ENCODE peak calls at places on chromosomes 16 and 17, in ten cellular contexts. L is NCI-H1105; X is CD8-positive, alpha-beta T cell; U is hypothalamus; V is stimulated activated CD8-positive, alpha-beta memory T cell treated with anti-CD3 and anti-CD28 coated beads, Interleukin-2, amount 100 ng/mL, for 1 hour; G is activated T-cell treated with anti-CD3 and anti-CD28 coated beads for 24 hours; D is pancreas; B is foreskin fibroblast; S is GM13977; A is AG10803. I is an unnamed sample.

GRCh38 chr16:10338426-10338825 is 47.4 kb upstream of the ATF7IP2 start:
- DNase-seq in L (no peak), X (no peak), U (no peak), V (no peak), G (no peak), D (no peak), B (peak; percentile 2), S (no peak), A (no peak), I (no peak)

GRCh38 chr17:82888583-82889495 is 49.0 kb upstream of the ZNF750 start:
- DNase-seq in L (no peak), X (no peak), U (no peak), V (no peak), G (no peak), D (peak; percentile 92), B (no peak), S (no peak), A (no peak), I (no peak)

GRCh38 chr17:16352303-16352837 is 899 bp downstream of the CENPV start:
- DNase-seq in L (peak; percentile 83), X (peak; percentile 24), U (peak; percentile 23), V (no peak), G (peak; percentile 10), D (peak; percentile 46), B (peak; percentile 70), S (peak; percentile 46), A (peak; percentile 16), I (no peak)

GRCh38 chr17:70168979-70169706 is at the start of gene KCNJ2:
- DNase-seq in L (peak; percentile 70), X (no peak), U (peak; percentile 89), V (peak; percentile 1), G (peak; percentile 27), D (peak; percentile 91), B (peak; percentile 97), S (peak; percentile 88), A (peak; percentile 76), I (peak; percentile 36)

GRCh38 chr17:42744283-42744805 is 496 bp downstream of the EZH1 start:
- DNase-seq in L (peak; percentile 59), X (peak; percentile 68), U (peak; percentile 57), V (peak; percentile 36), G (peak; percentile 59), D (peak; percentile 84), B (peak; percentile 83), S (peak; percentile 76), A (peak; percentile 56), I (peak; percentile 57)

GRCh38 chr17:7225711-7226331 is 6.1 kb downstream of the ACADVL start:
- DNase-seq in L (no peak), X (no peak), U (no peak), V (no peak), G (no peak), D (peak; percentile 51), B (no peak), S (no peak), A (no peak), I (no peak)

GRCh38 chr16:79874391-79874790 is 273.9 kb upstream of the MAF start:
- DNase-seq in L (no peak), X (no peak), U (no peak), V (no peak), G (no peak), D (no peak), B (no peak), S (no peak), A (no peak), I (no peak)

GRCh38 chr17:60615108-60615507 is 15.1 kb downstream of the PPM1D start:
- DNase-seq in L (no peak), X (no peak), U (no peak), V (no peak), G (no peak), D (no peak), B (no peak), S (no peak), A (no peak), I (no peak)

GRCh38 chr17:79335456-79335855 is 260.8 kb downstream of the ENGASE start:
- DNase-seq in L (no peak), X (no peak), U (no peak), V (no peak), G (no peak), D (no peak), B (no peak), S (no peak), A (no peak), I (no peak)

GRCh38 chr16:11742041-11742535 is 569 bp downstream of the TXNDC11 start:
- DNase-seq in L (no peak), X (peak; percentile 44), U (no peak), V (no peak), G (no peak), D (peak; percentile 78), B (peak; percentile 37), S (peak; percentile 50), A (no peak), I (no peak)

GRCh38 chr17:4641297-4642195 is at the start of gene ALOX15:
- DNase-seq in L (no peak), X (no peak), U (no peak), V (no peak), G (no peak), D (no peak), B (no peak), S (no peak), A (no peak), I (no peak)

GRCh38 chr16:90054554-90054953 is 22.6 kb downstream of the PRDM7 start:
- DNase-seq in L (no peak), X (no peak), U (no peak), V (no peak), G (no peak), D (no peak), B (no peak), S (no peak), A (no peak), I (no peak)

GRCh38 chr16:49352923-49353322 is 20.7 kb upstream of the C16orf78 start:
- DNase-seq in L (no peak), X (no peak), U (no peak), V (no peak), G (no peak), D (no peak), B (no peak), S (no peak), A (peak; percentile 6), I (no peak)

GRCh38 chr17:46782250-46782953 is 36.1 kb downstream of the WNT3 start:
- DNase-seq in L (no peak), X (no peak), U (no peak), V (no peak), G (no peak), D (peak; percentile 74), B (peak; percentile 60), S (peak; percentile 63), A (no peak), I (no peak)

GRCh38 chr16:58500329-58501241 is 642 bp downstream of the NDRG4 start:
- DNase-seq in L (peak; percentile 11), X (peak; percentile 20), U (no peak), V (no peak), G (no peak), D (peak; percentile 42), B (peak; percentile 22), S (no peak), A (no peak), I (no peak)

GRCh38 chr16:30844671-30845449 is 49.0 kb downstream of the BCL7C start:
- DNase-seq in L (peak; percentile 59), X (peak; percentile 84), U (peak; percentile 80), V (peak; percentile 49), G (peak; percentile 75), D (peak; percentile 60), B (peak; percentile 95), S (peak; percentile 89), A (peak; percentile 90), I (peak; percentile 79)

GRCh38 chr16:14347706-14348105 is 276.6 kb downstream of the MRTFB start:
- DNase-seq in L (no peak), X (no peak), U (no peak), V (no peak), G (no peak), D (no peak), B (no peak), S (no peak), A (no peak), I (no peak)

GRCh38 chr16:77584205-77584859 is 138.0 kb upstream of the NUDT7 start:
- DNase-seq in L (no peak), X (peak; percentile 24), U (peak; percentile 40), V (no peak), G (peak; percentile 16), D (no peak), B (peak; percentile 81), S (peak; percentile 57), A (peak; percentile 74), I (no peak)

GRCh38 chr17:45915263-45915662 is 20.9 kb downstream of the MAPT start:
- DNase-seq in L (no peak), X (no peak), U (no peak), V (no peak), G (no peak), D (no peak), B (no peak), S (no peak), A (no peak), I (no peak)

GRCh38 chr16:79358188-79358587 is 242.3 kb downstream of the MAF start:
- DNase-seq in L (no peak), X (no peak), U (no peak), V (no peak), G (no peak), D (no peak), B (no peak), S (no peak), A (no peak), I (no peak)

GRCh38 chr16:83187404-83187803 is 560.6 kb downstream of the CDH13 start:
- DNase-seq in L (no peak), X (no peak), U (no peak), V (no peak), G (peak; percentile 2), D (no peak), B (peak; percentile 49), S (peak; percentile 8), A (peak; percentile 62), I (no peak)

GRCh38 chr16:71448274-71448866 is 6.5 kb upstream of the TLE7 start:
- DNase-seq in L (no peak), X (no peak), U (no peak), V (no peak), G (no peak), D (no peak), B (no peak), S (no peak), A (no peak), I (no peak)

GRCh38 chr16:71526111-71526998 is at the start of gene CHST4:
- DNase-seq in L (no peak), X (no peak), U (no peak), V (no peak), G (no peak), D (no peak), B (peak; percentile 76), S (no peak), A (peak; percentile 64), I (no peak)

GRCh38 chr16:4496305-4496704 is 20.1 kb downstream of the HMOX2 start:
- DNase-seq in L (no peak), X (no peak), U (no peak), V (no peak), G (no peak), D (no peak), B (peak; percentile 69), S (no peak), A (peak; percentile 51), I (no peak)

GRCh38 chr17:74512624-74513084 is 18.6 kb downstream of the CD300LB start:
- DNase-seq in L (no peak), X (no peak), U (no peak), V (no peak), G (peak; percentile 23), D (no peak), B (no peak), S (peak; percentile 9), A (peak; percentile 25), I (peak; percentile 18)

GRCh38 chr17:53844476-53845107 is 21.9 kb downstream of the KIF2B start:
- DNase-seq in L (no peak), X (no peak), U (no peak), V (no peak), G (no peak), D (no peak), B (no peak), S (no peak), A (no peak), I (no peak)

GRCh38 chr17:29018788-29019474 is 13.1 kb upstream of the SEZ6 start:
- DNase-seq in L (no peak), X (no peak), U (no peak), V (no peak), G (no peak), D (no peak), B (no peak), S (no peak), A (no peak), I (no peak)

GRCh38 chr16:86338403-86339115 is 171.8 kb upstream of the FOXF1 start:
- DNase-seq in L (no peak), X (no peak), U (no peak), V (no peak), G (no peak), D (no peak), B (no peak), S (no peak), A (no peak), I (no peak)